ENCODE peak calls at places on chromosome 12, in four cellular contexts. T, D, Z and X are unnamed samples.
A peak's percentile ranks its signal among the peaks of the same experiment; 100 is the strongest.

GRCh38 chr12:124898200-124898950 is 16.1 kb downstream of the UBC start:
- DNase-seq in T (no peak), D (peak; percentile 73), Z (no peak), X (peak; percentile 25)

GRCh38 chr12:95674631-95675030 is 115.9 kb downstream of the NTN4 start:
- DNase-seq in T (no peak), D (no peak), Z (no peak), X (no peak)

GRCh38 chr12:22505826-22506225 is 38.5 kb downstream of the C2CD5 start:
- DNase-seq in D (no peak), Z (no peak), T (no peak), X (no peak)

GRCh38 chr12:108313609-108314331 is 25.3 kb downstream of the CMKLR1 start:
- DNase-seq in Z (no peak), T (no peak), D (peak; percentile 41), X (no peak)

GRCh38 chr12:128043317-128043716 is 223.7 kb upstream of the TMEM132C start:
- DNase-seq in D (no peak), T (no peak), Z (no peak), X (no peak)

GRCh38 chr12:83136421-83136820 is 449.7 kb downstream of the TMTC2 start:
- DNase-seq in T (no peak), Z (no peak), D (no peak), X (no peak)

GRCh38 chr12:43957732-43958131 is 121.9 kb downstream of the TMEM117 start:
- DNase-seq in T (no peak), D (peak; percentile 8), Z (peak; percentile 37), X (no peak)

GRCh38 chr12:121748571-121749265 is 36.2 kb downstream of the TMEM120B start:
- DNase-seq in T (no peak), D (no peak), Z (no peak), X (no peak)

GRCh38 chr12:55809274-55809673 is 8.2 kb downstream of the SARNP start:
- DNase-seq in T (no peak), Z (no peak), D (no peak), X (no peak)

GRCh38 chr12:122999986-123000420 is 19.5 kb downstream of the ARL6IP4 start:
- DNase-seq in D (no peak), Z (no peak), T (no peak), X (no peak)

GRCh38 chr12:90065301-90065801 is 356.7 kb upstream of the ATP2B1 start:
- DNase-seq in T (no peak), Z (no peak), D (no peak), X (no peak)

GRCh38 chr12:126811401-126811800 is 1455.6 kb upstream of the TMEM132C start:
- DNase-seq in D (no peak), Z (no peak), T (no peak), X (no peak)

GRCh38 chr12:93242154-93242958 is 135.4 kb upstream of the NUDT4 start:
- DNase-seq in D (no peak), Z (no peak), T (no peak), X (no peak)

GRCh38 chr12:685388-685787 is 22.1 kb upstream of the NINJ2 start:
- DNase-seq in D (peak; percentile 88), T (no peak), Z (no peak), X (no peak)

GRCh38 chr12:1234073-1234472 is 243.1 kb downstream of the ERC1 start:
- DNase-seq in T (no peak), Z (no peak), D (no peak), X (no peak)

GRCh38 chr12:3436496-3437060 is 54.4 kb upstream of the PRMT8 start:
- DNase-seq in D (no peak), Z (no peak), T (peak; percentile 34), X (no peak)

GRCh38 chr12:95622879-95623278 is 71.6 kb upstream of the USP44 start:
- DNase-seq in Z (no peak), D (no peak), T (no peak), X (no peak)

GRCh38 chr12:905273-906076 is 44.0 kb downstream of the RAD52 start:
- DNase-seq in T (no peak), Z (no peak), D (no peak), X (no peak)

GRCh38 chr12:48512855-48513254 is 12.6 kb upstream of the OR8S1 start:
- DNase-seq in T (no peak), Z (no peak), D (no peak), X (no peak)

GRCh38 chr12:1117371-1117770 is 126.3 kb downstream of the ERC1 start:
- DNase-seq in D (no peak), T (no peak), Z (no peak), X (no peak)

GRCh38 chr12:93571854-93572711 is at the start of gene SOCS2:
- DNase-seq in Z (no peak), T (no peak), D (peak; percentile 35), X (no peak)

GRCh38 chr12:82019533-82019932 is 260.4 kb upstream of the PPFIA2 start:
- DNase-seq in D (peak; percentile 3), T (no peak), Z (no peak), X (no peak)

GRCh38 chr12:17918013-17918412 is 172.0 kb downstream of the RERGL start:
- DNase-seq in D (no peak), T (no peak), Z (no peak), X (no peak)

GRCh38 chr12:1306096-1306495 is 288.3 kb downstream of the FBXL14 start:
- DNase-seq in T (no peak), D (no peak), Z (no peak), X (no peak)

GRCh38 chr12:111747333-111747732 is 19.4 kb upstream of the ALDH2 start:
- DNase-seq in D (no peak), T (no peak), Z (no peak), X (no peak)

GRCh38 chr12:28033538-28033915 is 61.0 kb upstream of the PTHLH start:
- DNase-seq in Z (no peak), T (no peak), D (no peak), X (no peak)

DNA sequence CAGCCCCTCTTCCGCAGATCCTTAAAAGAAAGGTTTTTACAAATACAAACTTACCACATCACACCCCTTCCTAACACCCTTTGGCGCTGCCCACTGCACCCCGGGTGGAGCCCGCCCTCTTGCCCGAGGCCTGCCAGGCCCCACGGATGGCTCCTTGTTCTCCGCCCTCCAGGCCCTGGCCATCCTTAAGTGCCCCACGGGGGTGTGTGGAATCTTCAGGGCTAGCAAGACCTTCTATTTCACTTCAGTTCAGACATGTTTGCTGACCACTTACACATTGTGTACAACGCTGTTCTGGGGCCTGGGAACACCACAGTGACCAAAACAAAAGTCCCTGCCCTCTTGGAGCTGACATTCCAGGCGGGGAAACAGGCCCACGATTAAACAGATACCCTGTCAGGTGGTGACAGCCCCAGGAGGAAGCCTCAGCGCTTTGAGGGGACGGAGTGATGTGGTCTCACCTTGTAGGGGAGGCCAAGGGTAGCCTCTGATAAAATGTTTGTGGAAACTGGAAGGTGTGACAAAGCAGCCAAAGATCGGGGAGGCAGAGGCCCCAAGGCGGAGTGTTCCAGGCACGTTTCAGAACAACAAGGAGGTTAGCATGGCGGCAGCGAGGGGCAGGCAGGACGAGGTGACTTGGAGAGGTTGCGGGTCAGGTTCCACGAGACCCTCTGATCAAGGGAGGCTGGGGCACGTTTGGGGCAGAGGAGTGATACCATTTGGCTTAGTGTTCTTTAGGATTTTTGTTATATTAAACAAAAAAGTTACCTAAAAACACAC is 27.0 kb downstream of the TPCN1 start:
- DNase-seq in Z (no peak), T (no peak), D (no peak), X (no peak)
- H3K4me1 ChIP-seq in Z (peaks cover 20% of the 10 kb centered on the region), T (peaks cover 49% of the 10 kb centered on the region), D (no peaks in the 10 kb centered on the region), X (peaks cover 59% of the 10 kb centered on the region)

GRCh38 chr12:32266756-32267155 is 132.6 kb upstream of the FGD4 start:
- DNase-seq in Z (no peak), T (no peak), D (no peak), X (no peak)
- H3K4me1 ChIP-seq in Z (no peaks in the 10 kb centered on the region), T (no peaks in the 10 kb centered on the region), D (no peaks in the 10 kb centered on the region), X (peaks cover 6% of the 10 kb centered on the region)

DNA sequence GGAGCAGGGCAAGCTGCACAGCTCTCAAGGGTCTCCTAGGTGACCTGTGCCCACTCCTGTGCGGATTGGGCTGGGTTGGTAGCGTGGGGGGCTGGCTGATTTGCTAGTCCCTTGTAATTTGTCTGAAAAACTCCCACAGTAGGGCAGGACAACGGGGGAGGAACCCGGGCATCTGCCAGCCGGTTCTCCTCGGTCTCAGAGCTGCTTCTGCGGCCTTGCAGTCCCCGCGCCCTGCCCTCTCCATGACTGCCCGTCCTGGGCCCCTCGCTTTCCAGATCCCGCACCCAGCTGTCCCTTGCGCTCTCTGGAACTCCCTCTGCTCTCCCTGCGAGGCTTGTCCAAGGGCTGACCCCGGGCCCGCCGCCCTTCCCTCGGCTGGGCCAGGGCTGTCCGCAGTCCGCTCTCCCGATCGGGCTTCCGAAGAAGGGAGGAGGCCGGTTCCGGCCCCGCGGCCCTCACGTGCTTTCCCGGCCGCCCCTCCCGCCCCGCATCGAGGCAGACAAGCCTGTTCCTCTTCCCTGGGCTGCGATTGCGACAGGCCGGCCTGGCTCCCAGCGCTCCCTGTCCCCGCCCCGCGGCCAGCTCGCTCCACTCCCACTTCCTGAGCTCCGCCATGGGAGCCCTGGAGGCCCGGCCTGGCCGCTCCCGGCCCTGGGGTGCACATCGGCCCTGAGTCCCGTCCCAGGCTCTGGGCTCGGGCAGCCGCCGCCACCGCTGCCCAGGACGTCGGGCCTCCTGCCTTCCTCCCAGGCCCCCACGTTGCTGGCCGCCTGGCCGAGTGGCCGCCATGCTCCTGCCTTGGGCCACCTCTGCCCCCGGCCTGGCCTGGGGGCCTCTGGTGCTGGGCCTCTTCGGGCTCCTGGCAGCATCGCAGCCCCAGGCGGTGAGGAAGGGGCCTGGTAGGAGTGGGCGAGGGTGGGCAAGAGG is at the start of gene LTBR:
- DNase-seq in Z (no peak), T (peak; percentile 98), D (peak; percentile 17), X (peak; percentile 97)
- H3K4me1 ChIP-seq in Z (peaks cover 40% of the 10 kb centered on the region), T (peaks cover 25% of the 10 kb centered on the region), D (peaks cover 10% of the 10 kb centered on the region), X (peaks cover 21% of the 10 kb centered on the region)

GRCh38 chr12:117054279-117054678 is 44.9 kb downstream of the TESC start:
- DNase-seq in D (no peak), T (no peak), Z (no peak), X (no peak)
- H3K4me1 ChIP-seq in D (no peaks in the 10 kb centered on the region), T (no peaks in the 10 kb centered on the region), Z (no peaks in the 10 kb centered on the region), X (no peaks in the 10 kb centered on the region)

DNA sequence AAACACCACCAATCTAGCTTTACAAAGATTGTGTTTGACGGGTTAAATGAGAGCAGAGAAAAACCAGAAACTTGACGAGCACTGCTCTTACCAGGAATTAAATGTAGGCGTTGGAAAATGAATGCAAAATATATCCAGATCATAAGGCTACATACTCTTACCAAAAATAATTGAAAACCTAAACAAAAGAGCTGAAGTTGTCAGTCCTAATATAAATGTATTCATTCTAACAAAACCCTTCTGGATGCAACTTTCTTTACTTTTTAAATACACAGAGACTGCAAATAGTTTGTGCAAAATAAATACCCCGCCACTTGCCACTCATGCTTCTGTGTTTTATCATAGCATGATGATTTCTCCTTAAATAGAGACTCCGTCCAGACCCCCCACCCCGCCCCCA is 32.7 kb downstream of the RAD9B start:
- DNase-seq in D (no peak), T (no peak), Z (no peak), X (no peak)
- H3K4me1 ChIP-seq in D (no peaks in the 10 kb centered on the region), T (peaks cover 12% of the 10 kb centered on the region), Z (peaks cover 6% of the 10 kb centered on the region), X (peaks cover 76% of the 10 kb centered on the region)

DNA sequence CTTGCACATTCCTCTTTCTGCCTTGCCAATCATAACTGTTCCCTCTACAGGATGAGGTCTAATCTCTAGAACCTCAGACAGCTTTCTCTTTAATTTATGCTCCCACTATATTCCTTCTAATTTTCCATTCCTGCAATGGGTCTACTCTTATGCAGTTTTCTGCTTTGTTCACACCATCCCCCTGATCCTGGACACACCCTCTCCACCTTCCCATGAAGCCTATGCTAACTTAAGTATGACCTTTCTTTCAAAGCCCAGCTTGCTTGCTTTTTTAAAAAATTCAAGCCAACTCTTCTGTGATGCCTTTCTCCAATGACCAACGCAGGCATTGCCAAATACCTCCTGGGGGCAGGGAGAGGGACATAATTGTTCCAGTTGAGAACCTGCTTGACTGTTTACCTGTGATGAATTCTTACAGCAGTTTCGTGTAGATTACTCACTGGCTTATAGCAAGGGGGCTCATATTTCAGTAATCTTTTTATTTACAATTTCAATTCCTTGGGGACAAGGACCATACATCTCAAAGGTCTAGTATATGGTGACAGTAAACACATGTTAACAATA is 7.8 kb downstream of the SLC38A1 start:
- DNase-seq in D (no peak), T (no peak), Z (no peak), X (no peak)
- H3K4me1 ChIP-seq in D (peaks cover 87% of the 10 kb centered on the region), T (peaks cover 27% of the 10 kb centered on the region), Z (peaks cover 64% of the 10 kb centered on the region), X (peaks cover 22% of the 10 kb centered on the region)

GRCh38 chr12:75881910-75882309 is 149.7 kb downstream of the PHLDA1 start:
- DNase-seq in T (no peak), D (no peak), Z (no peak), X (no peak)
- H3K4me1 ChIP-seq in T (peaks cover 4% of the 10 kb centered on the region), D (no peaks in the 10 kb centered on the region), Z (peaks cover 74% of the 10 kb centered on the region), X (no peaks in the 10 kb centered on the region)